ENCODE peak calls at places on chromosomes 3 and 15, in five cellular contexts. Y is stimulated activated CD8-positive, alpha-beta memory T cell treated with anti-CD3 and anti-CD28 coated beads, Interleukin-12 subunit alpha, Interleukin-12 subunit beta, amount 100 ng/mL, for 1 hour; V is ureter; Q is stimulated activated CD4-positive, alpha-beta T cell treated with anti-CD3 and anti-CD28 coated beads, Interleukin-1b, Interleukin-23, amount 100 ng/mL, for 24 hours; O is GDM1. S is an unnamed sample.

GRCh38 chr15:40894689-40895308 is 549 bp downstream of the VPS18 start:
- DNase-seq in Y (no peak), O (peak), Q (no peak), V (no peak), S (peak)

GRCh38 chr3:107574650-107575049 is 51.9 kb downstream of the BBX start:
- DNase-seq in O (no peak), Q (no peak), V (no peak), Y (no peak), S (no peak)

GRCh38 chr3:139292192-139292591 is 51.6 kb upstream of the MRPS22 start:
- DNase-seq in V (no peak), Y (no peak), Q (no peak), O (no peak), S (no peak)

GRCh38 chr15:42591238-42591936 is 16.0 kb downstream of the STARD9 start:
- DNase-seq in O (no peak), Q (no peak), Y (no peak), V (no peak), S (no peak)

GRCh38 chr3:171383206-171384018 is 76.8 kb downstream of the TNIK start:
- DNase-seq in V (no peak), Q (no peak), Y (no peak), O (no peak), S (no peak)

GRCh38 chr15:46556559-46556958 is 921.7 kb downstream of the SQOR start:
- DNase-seq in V (no peak), Q (no peak), O (no peak), Y (no peak), S (no peak)

GRCh38 chr3:69368129-69368741 is 17.7 kb downstream of the FRMD4B start:
- DNase-seq in Q (no peak), O (peak), Y (no peak), V (no peak), S (no peak)

GRCh38 chr3:72441284-72441994 is 406.8 kb downstream of the SHQ1 start:
- DNase-seq in V (no peak), Y (no peak), O (no peak), Q (no peak), S (no peak)

GRCh38 chr15:35522061-35522460 is 23.9 kb downstream of the DPH6 start:
- DNase-seq in O (no peak), V (no peak), Y (no peak), Q (no peak), S (no peak)

GRCh38 chr15:99502182-99502581 is 63.6 kb upstream of the MEF2A start:
- DNase-seq in Q (no peak), Y (no peak), O (no peak), V (peak), S (no peak)

GRCh38 chr3:31486865-31487533 is 45.7 kb upstream of the STT3B start:
- DNase-seq in V (no peak), O (no peak), Q (no peak), Y (no peak), S (no peak)

GRCh38 chr3:28406241-28406640 is 57.6 kb upstream of the AZI2 start:
- DNase-seq in V (no peak), O (no peak), Q (no peak), Y (no peak), S (no peak)

S was measured in dorsolateral prefrontal cortex.